ENCODE peak calls at places on chromosomes 4 and X, in nine cellular contexts. W is non-pigmented ciliary epithelial cell; A is breast epithelium; P is CD8-positive, alpha-beta T cell; Z is GM04504; I is EH; X is NT2/D1; L is COR-L47; M is stimulated activated CD8-positive, alpha-beta memory T cell treated with anti-CD3 and anti-CD28 coated beads, Interleukin-4, amount 100 ng/mL, for 4 hours. Q is an unnamed sample.

GRCh38 chr4:169987327-169988228 is 38.6 kb downstream of the MFAP3L start:
- DNase-seq in W (no peak), A (no peak), P (no peak), Z (no peak), I (no peak), X (no peak), L (no peak), M (no peak), Q (no peak)

GRCh38 chrX:105894721-105895120 is 72.4 kb downstream of the NRK start:
- DNase-seq in W (no peak), A (no peak), P (no peak), Z (no peak), I (no peak), X (no peak), L (no peak), M (no peak), Q (no peak)

GRCh38 chr4:124183926-124184325 is 528.6 kb downstream of the ANKRD50 start:
- DNase-seq in W (no peak), A (no peak), P (no peak), Z (no peak), I (no peak), X (no peak), L (no peak), M (no peak), Q (no peak)

GRCh38 chr4:152357206-152357605 is 178.7 kb downstream of the FBXW7 start:
- DNase-seq in W (no peak), A (no peak), P (no peak), Z (no peak), I (peak), X (no peak), L (no peak), M (no peak), Q (no peak)

GRCh38 chrX:40852573-40852972 is 117.2 kb upstream of the MED14 start:
- DNase-seq in W (no peak), A (no peak), P (no peak), Z (no peak), I (no peak), X (peak), L (no peak), M (no peak), Q (no peak)

GRCh38 chr4:89077806-89078205 is 20.8 kb upstream of the FAM13A start:
- DNase-seq in W (no peak), A (no peak), P (no peak), Z (no peak), I (peak), X (no peak), L (no peak), M (no peak), Q (no peak)

GRCh38 chr4:75639124-75639695 is 8.9 kb upstream of the CDKL2 start:
- DNase-seq in W (no peak), A (no peak), P (no peak), Z (no peak), I (no peak), X (no peak), L (no peak), M (no peak), Q (no peak)

GRCh38 chr4:64360664-64361398 is 48.4 kb downstream of the TECRL start:
- DNase-seq in W (no peak), A (no peak), P (no peak), Z (no peak), I (no peak), X (no peak), L (no peak), M (no peak), Q (no peak)

GRCh38 chr4:149347139-149347538 is 468.5 kb downstream of the IQCM start:
- DNase-seq in W (no peak), A (no peak), P (no peak), Z (no peak), I (no peak), X (no peak), L (no peak), M (no peak), Q (no peak)